ENCODE peak calls at places on chromosomes 3 and 15, in ten cellular contexts. K, G, Y, Q, I, O, V, C, L and E are unnamed samples.

GRCh38 chr15:35362195-35362829 is 183.7 kb downstream of the DPH6 start:
- DNase-seq in V (no peak), O (no peak), I (no peak), G (no peak), Y (no peak), Q (no peak), C (no peak), K (no peak), L (no peak), E (no peak)

GRCh38 chr15:67327312-67327711 is 72.7 kb downstream of the IQCH start:
- DNase-seq in L (no peak), G (no peak), Y (no peak), K (no peak), Q (no peak), O (no peak), V (no peak), I (no peak), C (no peak), E (no peak)

GRCh38 chr3:25513642-25514266 is 85.7 kb downstream of the RARB start:
- DNase-seq in G (no peak), K (no peak), O (no peak), L (no peak), Q (no peak), V (no peak), Y (no peak), I (no peak), C (no peak), E (no peak)

GRCh38 chr3:66220066-66220465 is 735 bp upstream of the SLC25A26 start:
- DNase-seq in K (no peak), Q (no peak), C (no peak), G (no peak), O (no peak), V (no peak), I (no peak), Y (no peak), L (no peak), E (no peak)

GRCh38 chr3:140943781-140944547 is 2.3 kb downstream of the SLC25A36 start:
- DNase-seq in I (no peak), C (no peak), L (no peak), Q (no peak), Y (no peak), O (no peak), G (no peak), V (no peak), K (no peak), E (no peak)

GRCh38 chr3:116059421-116060096 is 385.7 kb downstream of the LSAMP start:
- DNase-seq in O (peak), V (no peak), C (peak), Q (no peak), L (no peak), K (no peak), Y (peak), G (peak), I (no peak), E (no peak)

GRCh38 chr15:36323607-36324006 is 255.8 kb upstream of the CDIN1 start:
- DNase-seq in C (no peak), L (no peak), V (no peak), Q (no peak), Y (no peak), K (no peak), O (no peak), I (no peak), G (no peak), E (no peak)

GRCh38 chr15:43483306-43484128 is 9.4 kb downstream of the TP53BP1 start:
- DNase-seq in Y (no peak), I (no peak), O (peak), V (no peak), G (no peak), C (no peak), L (no peak), Q (no peak), K (no peak), E (no peak)

DNA sequence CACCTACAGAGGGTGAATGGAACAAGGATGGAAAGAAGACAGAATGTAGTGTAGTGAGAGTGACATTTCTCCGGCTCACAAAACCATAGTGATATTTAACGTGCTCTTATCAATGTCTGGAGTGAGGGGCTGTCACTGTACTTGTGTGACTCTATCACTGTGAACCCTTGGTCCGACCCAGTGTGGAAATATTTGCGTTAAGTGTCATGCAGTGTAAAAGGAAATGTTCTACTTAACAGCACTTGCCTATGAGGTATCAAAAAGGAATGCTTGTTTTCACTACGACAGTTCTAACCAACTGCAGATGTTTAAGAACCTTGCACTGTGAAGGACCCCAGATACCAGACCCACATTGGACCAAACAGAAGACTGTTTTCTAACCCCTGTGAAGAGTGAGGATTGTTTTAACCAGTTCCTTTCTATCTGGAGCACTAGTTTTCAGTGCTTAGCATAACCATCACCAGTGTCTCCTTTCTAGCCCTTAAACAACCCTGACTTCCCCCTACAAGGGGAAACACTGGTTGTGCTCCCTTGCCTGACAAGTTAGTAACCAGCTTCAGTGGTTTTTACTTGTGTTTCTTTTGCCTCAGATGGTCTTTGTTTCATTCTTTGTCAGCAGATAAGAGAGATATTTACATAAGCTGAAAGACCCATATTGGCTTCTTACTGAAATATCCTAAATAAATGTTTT is 144.7 kb upstream of the ABHD17C start:
- DNase-seq in K (no peak), G (no peak), Y (no peak), V (no peak), C (peak), L (no peak), I (no peak), Q (no peak), O (peak), E (peak)
- TF ChIP-seq EP300 in K (no peak), G (no peak), Y (no peak), V (no peak), C (no peak), L (no peak), I (no peak), Q (no peak), O (no peak), E (no peak)

DNA sequence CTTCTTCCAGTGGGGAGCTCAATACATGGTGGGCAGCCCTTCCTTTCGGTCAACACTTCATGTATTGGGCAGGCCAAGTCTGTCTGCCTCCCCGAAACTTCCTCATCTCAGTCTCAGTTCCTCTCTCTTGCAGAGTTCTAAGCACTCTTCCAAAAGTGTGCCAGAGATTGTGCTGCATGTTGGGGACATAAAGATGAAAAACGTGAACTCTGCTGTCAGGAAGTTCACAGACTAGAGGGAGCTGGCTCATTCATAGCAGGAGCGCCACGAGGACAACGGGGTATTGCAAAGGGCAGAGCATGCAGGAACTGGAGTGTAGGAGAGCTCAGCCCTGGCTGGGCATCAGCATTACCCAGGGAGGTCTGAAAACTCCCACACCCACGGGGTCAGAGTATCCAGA is 15.3 kb upstream of the EPHB3 start:
- DNase-seq in L (no peak), I (no peak), V (no peak), Q (no peak), K (no peak), C (no peak), Y (no peak), O (no peak), G (no peak), E (no peak)
- TF ChIP-seq POLR2A in L (no peak), I (no peak), V (no peak), Q (no peak), K (no peak), C (no peak), Y (no peak), O (no peak), G (no peak), E (no peak)

DNA sequence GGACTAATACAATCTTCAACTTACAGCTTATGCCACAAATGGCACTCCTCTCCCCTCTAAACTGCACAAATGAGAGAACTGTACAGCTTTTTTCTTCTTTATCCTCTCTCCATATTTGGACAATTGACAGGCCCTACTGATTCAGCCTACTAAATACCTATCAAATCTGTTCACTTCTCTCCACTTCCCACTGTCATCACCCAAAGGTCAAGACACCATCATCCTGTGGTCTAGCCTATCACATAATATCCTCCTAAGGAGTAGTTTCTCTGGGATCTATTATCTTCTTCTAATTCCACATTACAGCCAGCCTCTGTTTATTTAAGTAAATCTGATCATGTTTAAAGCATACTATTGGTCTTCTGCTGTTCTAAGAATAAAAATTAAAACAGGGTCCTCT is 33.0 kb upstream of the SLC12A8 start:
- DNase-seq in V (no peak), G (no peak), Q (no peak), Y (no peak), I (no peak), C (no peak), L (no peak), K (no peak), O (no peak), E (no peak)
- TF ChIP-seq EP300 in V (no peak), G (no peak), Q (no peak), Y (no peak), I (no peak), C (no peak), L (no peak), K (no peak), O (no peak), E (no peak)

DNA sequence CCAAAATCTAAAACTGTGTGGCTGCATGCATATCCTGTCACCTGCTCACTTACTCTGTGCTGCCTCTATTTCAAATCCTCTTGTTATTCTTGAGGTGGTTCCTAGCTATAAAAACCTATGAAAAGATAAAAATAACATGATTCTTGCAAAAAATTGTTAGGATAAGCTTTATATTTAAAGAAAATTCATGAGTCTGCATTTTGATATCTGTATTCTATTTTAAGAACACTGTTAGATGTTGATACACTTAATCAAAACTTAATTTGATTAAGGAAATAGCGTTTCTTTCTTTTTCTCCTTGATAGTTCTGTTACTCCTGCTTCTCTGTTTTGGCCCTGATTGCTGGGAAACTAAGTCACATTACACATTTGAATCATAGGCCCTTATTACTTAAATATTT is 22.5 kb downstream of the STT3B start:
- DNase-seq in I (no peak), C (no peak), V (no peak), K (no peak), Q (no peak), G (no peak), Y (no peak), O (no peak), L (no peak), E (no peak)
- TF ChIP-seq POLR2A in I (no peak), C (no peak), V (no peak), K (no peak), Q (no peak), G (no peak), Y (no peak), O (no peak), L (no peak), E (no peak)

GRCh38 chr3:196969660-196970546 is 1.3 kb upstream of the PIGZ start:
- DNase-seq in C (no peak), I (peak), O (peak), L (peak), Y (peak), V (peak), Q (no peak), G (no peak), K (peak), E (no peak)
- TF ChIP-seq EP300 in C (no peak), I (no peak), O (no peak), L (no peak), Y (no peak), V (no peak), Q (no peak), G (no peak), K (no peak), E (no peak)

GRCh38 chr3:184361532-184361931 is at the start of the genes CLCN2 and POLR2H:
- DNase-seq in V (peak), I (peak), O (peak), Y (peak), K (peak), Q (no peak), C (peak), G (no peak), L (peak), E (no peak)
- TF ChIP-seq POLR2A in V (peak), I (peak), O (peak), Y (no peak), K (peak), Q (peak), C (no peak), G (no peak), L (no peak), E (no peak)

GRCh38 chr3:184426691-184427141 is 46.9 kb downstream of the CHRD start:
- DNase-seq in O (no peak), K (no peak), G (no peak), V (no peak), C (no peak), I (no peak), Y (no peak), Q (no peak), L (no peak), E (no peak)
- TF ChIP-seq EP300 in O (no peak), K (no peak), G (no peak), V (no peak), C (no peak), I (no peak), Y (no peak), Q (no peak), L (no peak), E (no peak)

GRCh38 chr3:71101014-71101413 is 482.5 kb downstream of the FOXP1 start:
- DNase-seq in I (no peak), Q (no peak), G (no peak), L (no peak), O (peak), Y (no peak), K (no peak), V (no peak), C (no peak), E (no peak)
- TF ChIP-seq POLR2A in I (no peak), Q (no peak), G (no peak), L (no peak), O (no peak), Y (no peak), K (no peak), V (no peak), C (no peak), E (no peak)

DNA sequence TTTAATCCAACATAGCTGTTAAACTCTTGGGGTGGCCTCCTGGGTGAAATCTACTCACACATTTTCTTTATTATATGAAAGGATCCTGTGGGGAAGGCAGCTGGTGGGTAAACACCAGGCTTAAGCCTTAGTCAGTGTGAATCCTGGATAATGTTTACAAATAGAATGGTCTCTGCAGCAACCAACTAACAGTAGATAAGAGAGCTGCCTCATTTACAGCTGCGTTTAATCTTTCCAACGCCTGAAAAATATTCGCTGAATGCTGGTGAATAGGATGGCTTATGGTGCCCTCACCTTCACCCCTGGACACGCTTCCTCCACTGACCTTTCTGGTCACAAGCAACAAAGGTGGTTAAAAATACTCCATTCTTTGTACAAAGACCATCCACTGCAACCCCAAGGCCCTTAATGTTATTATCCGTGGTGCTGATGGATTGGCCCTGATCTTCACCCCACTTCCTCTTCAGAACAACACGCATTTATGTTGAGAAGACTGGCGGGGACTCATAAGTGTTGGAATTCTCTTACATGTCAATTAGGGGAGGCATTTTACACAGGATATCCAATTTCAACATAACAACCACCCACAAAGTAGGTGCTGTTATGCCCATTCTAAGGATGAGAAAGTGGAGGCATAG is 120.0 kb upstream of the FRMD4B start:
- DNase-seq in Q (no peak), I (no peak), C (no peak), G (no peak), Y (no peak), O (no peak), K (no peak), V (no peak), L (no peak), E (no peak)
- TF ChIP-seq EP300 in Q (no peak), I (no peak), C (no peak), G (no peak), Y (no peak), O (no peak), K (no peak), V (no peak), L (no peak), E (no peak)

GRCh38 chr15:82749951-82750830 is 40.5 kb upstream of the AP3B2 start:
- DNase-seq in V (peak), G (peak), I (peak), Q (peak), C (peak), L (peak), Y (peak), O (peak), K (peak), E (peak)
- TF ChIP-seq POLR2A in V (peak), G (peak), I (peak), Q (peak), C (peak), L (peak), Y (peak), O (peak), K (peak), E (peak)